ENCODE peak calls at places on chromosomes 16 and 17, in seven cellular contexts. G is fibroblast of lung, D is left ventricle myocardium inferior, Q is aorta, L is H9, X is psoas muscle, M is uterus. I is an unnamed sample.

GRCh38 chr17:79831367-79832210 is 7.7 kb downstream of the CBX4 start:
- DNase-seq in G (peak; percentile 60), D (peak; percentile 73), M (no peak), Q (peak; percentile 86), X (peak; percentile 78), L (peak; percentile 60), I (peak; percentile 71)

GRCh38 chr16:4618645-4619418 is 4.1 kb upstream of the UBALD1 start:
- DNase-seq in Q (no peak), L (no peak), M (no peak), X (no peak), G (no peak), D (no peak), I (no peak)

GRCh38 chr17:46837521-46837920 is 13.9 kb upstream of the WNT9B start:
- DNase-seq in D (no peak), Q (no peak), M (no peak), L (no peak), X (no peak), G (no peak), I (no peak)

GRCh38 chr16:87723224-87723619 is 42.6 kb downstream of the KLHDC4 start:
- DNase-seq in G (peak; percentile 88), X (peak; percentile 68), M (no peak), Q (no peak), D (peak; percentile 57), L (no peak), I (no peak)

GRCh38 chr16:30407794-30408534 is 558 bp downstream of the ZNF771 start:
- DNase-seq in D (no peak), M (no peak), Q (no peak), L (no peak), G (no peak), X (no peak), I (no peak)

GRCh38 chr17:49337900-49338299 is 24.1 kb downstream of the ZNF652 start:
- DNase-seq in G (no peak), M (peak; percentile 16), D (no peak), X (no peak), Q (no peak), L (no peak), I (no peak)

GRCh38 chr17:42017866-42018200 is 594 bp upstream of the DNAJC7 start:
- DNase-seq in X (no peak), M (no peak), L (peak; percentile 67), D (no peak), Q (no peak), G (no peak), I (no peak)

GRCh38 chr16:30658731-30659506 is 688 bp downstream of the FBRS start:
- DNase-seq in L (no peak), G (peak; percentile 98), X (peak; percentile 93), Q (peak; percentile 91), D (peak; percentile 76), M (peak; percentile 82), I (peak; percentile 93)

GRCh38 chr16:64654137-64654652 is 467.7 kb downstream of the CDH11 start:
- DNase-seq in D (no peak), M (no peak), G (peak; percentile 51), X (no peak), Q (no peak), L (no peak), I (no peak)

GRCh38 chr17:41325611-41326010 is 10.1 kb upstream of the KRTAP17-1 start:
- DNase-seq in D (no peak), Q (no peak), M (no peak), G (no peak), L (no peak), X (no peak), I (no peak)

GRCh38 chr16:85785927-85786326 is 13.4 kb downstream of the EMC8 start:
- DNase-seq in D (no peak), L (no peak), M (no peak), Q (no peak), G (peak; percentile 65), X (no peak), I (no peak)

GRCh38 chr17:81030726-81031570 is 4.0 kb upstream of the BAIAP2 start:
- DNase-seq in X (peak; percentile 52), Q (peak; percentile 77), L (no peak), M (no peak), G (no peak), D (no peak), I (no peak)

GRCh38 chr16:57802635-57803412 is 533 bp upstream of the KIFC3 start:
- DNase-seq in G (peak; percentile 31), L (peak; percentile 67), D (no peak), M (no peak), X (peak; percentile 51), Q (no peak), I (no peak)

DNA sequence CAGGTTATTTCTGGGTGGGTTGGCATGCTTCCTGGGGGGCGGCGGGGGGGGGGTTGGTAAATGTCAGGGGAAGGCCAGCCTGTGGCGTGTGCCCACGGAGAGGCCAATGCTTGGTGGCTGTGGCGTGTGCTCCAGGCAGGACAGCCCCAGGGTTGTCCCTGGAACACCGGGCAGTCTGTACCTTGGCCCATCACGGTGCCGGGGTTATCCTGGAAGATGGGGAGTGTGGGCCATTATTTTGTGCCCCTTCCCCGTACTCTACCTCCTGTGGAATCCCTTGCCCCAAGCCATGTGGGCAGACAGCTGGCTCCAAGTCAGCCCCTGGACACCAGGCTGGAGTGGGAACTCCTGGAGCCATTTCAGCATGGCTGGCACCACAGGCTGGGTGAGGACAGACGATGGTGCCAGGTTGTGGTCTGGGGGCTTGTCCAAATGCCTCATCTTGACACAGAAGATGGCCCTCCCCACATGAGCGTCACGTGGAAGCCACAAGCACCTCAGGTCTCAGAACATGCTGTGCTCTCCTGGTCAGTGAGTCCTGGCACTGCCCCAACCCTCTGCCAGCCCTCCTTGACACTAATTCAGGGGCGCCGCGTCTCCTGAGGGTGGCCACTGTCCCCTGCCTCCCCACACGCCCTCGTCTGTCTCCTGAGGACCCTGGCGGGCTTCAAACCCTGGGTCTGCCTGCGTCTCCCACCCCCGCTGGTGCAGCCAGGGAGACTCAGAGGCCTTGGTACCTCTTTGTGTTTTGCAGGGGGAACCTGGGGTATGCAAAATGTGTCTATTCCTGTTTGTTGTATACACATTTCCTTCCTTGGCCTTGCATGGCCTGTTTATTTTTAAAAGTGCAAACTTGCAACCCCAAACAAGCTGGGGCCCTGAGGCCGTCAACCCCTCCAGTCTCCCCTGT is 4.3 kb downstream of the SLC16A3 start:
- DNase-seq in G (no peak), M (no peak), X (peak; percentile 88), D (peak; percentile 13), Q (peak; percentile 79), L (no peak), I (peak; percentile 73)
- H3K4me1 ChIP-seq in G (peaks cover 31% of the 10 kb centered on the region), M (peaks cover 2% of the 10 kb centered on the region), X (peaks cover 71% of the 10 kb centered on the region), D (peaks cover 78% of the 10 kb centered on the region), Q (no peaks in the 10 kb centered on the region), L (no peaks in the 10 kb centered on the region), I (no peaks in the 10 kb centered on the region)

GRCh38 chr17:78166416-78166815 is 2.0 kb upstream of the SYNGR2 start:
- DNase-seq in X (no peak), Q (no peak), L (no peak), M (no peak), D (no peak), G (no peak), I (no peak)

GRCh38 chr17:78172284-78173024 is 4.1 kb downstream of the SYNGR2 start:
- DNase-seq in G (no peak), M (peak; percentile 32), Q (no peak), D (peak; percentile 56), X (peak; percentile 74), L (no peak), I (peak; percentile 63)

GRCh38 chr17:78173025-78173715 is 4.8 kb downstream of the SYNGR2 start:
- DNase-seq in D (no peak), X (no peak), L (no peak), Q (no peak), G (no peak), M (no peak), I (no peak)

GRCh38 chr17:78170692-78171590 is 2.6 kb downstream of the SYNGR2 start:
- DNase-seq in M (no peak), D (no peak), L (no peak), G (no peak), Q (no peak), X (no peak), I (no peak)

DNA sequence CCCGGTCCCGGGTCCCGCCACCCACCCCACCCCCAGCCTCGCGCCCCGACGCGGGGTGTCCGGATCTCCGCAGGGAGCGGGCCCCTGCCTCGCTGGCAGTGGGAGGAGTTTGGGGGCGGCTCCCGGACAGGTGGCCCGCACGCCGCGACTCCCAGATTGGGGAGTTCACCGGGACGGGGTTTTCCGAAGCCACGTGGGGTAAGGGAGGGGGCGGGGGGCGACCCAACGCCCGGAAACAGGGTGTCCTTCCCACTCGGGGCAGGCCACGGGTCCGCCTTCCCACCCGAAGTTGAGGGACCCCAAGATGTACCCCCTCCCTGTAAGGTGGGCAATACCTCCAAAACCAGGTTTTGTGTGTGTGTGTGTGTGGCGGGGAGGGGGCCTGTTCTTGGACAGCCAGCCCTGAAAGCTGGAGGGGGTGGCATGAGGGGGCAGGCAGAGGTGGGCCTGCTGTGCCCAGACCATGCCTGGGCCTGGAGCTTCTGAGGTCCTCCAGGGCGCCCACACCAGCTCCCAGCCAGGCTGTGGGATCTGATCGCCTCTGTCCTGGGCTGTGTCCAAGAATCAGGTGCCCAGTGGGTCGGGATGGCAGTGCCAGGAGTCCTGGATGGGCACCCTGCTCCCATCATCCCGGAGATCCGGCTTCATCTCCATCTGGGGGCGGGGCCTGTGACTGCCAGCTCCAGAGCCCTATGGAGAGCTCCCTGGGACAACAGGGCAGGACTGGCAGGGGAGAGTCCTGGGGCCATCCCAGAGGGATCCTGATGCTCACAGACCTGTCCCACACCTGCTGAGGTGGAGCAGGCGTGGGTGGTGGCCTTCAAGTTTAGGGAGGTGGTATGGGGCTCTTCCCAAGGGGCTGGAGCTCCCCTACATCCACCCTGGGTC is 769 bp downstream of the SYNGR2 start:
- DNase-seq in L (peak; percentile 88), D (peak; percentile 58), G (no peak), Q (peak; percentile 86), X (peak; percentile 75), M (peak; percentile 46), I (peak; percentile 61)
- H3K27ac ChIP-seq in L (no peak overlapping the region), D (peak overlapping the region; percentile 94), G (no peak overlapping the region), Q (peak overlapping the region; percentile 84), X (peak overlapping the region; percentile 93), M (peak overlapping the region; percentile 68), I (peak overlapping the region; percentile 92)

GRCh38 chr17:1899403-1900000 is 69.7 kb downstream of the RPA1 start:
- DNase-seq in X (no peak), G (no peak), M (no peak), L (no peak), D (no peak), Q (no peak), I (no peak)
- H3K4me1 ChIP-seq in X (peaks cover 6% of the 10 kb centered on the region), G (no peaks in the 10 kb centered on the region), M (no peaks in the 10 kb centered on the region), L (no peaks in the 10 kb centered on the region), D (peaks cover 4% of the 10 kb centered on the region), Q (no peaks in the 10 kb centered on the region), I (no peaks in the 10 kb centered on the region)

DNA sequence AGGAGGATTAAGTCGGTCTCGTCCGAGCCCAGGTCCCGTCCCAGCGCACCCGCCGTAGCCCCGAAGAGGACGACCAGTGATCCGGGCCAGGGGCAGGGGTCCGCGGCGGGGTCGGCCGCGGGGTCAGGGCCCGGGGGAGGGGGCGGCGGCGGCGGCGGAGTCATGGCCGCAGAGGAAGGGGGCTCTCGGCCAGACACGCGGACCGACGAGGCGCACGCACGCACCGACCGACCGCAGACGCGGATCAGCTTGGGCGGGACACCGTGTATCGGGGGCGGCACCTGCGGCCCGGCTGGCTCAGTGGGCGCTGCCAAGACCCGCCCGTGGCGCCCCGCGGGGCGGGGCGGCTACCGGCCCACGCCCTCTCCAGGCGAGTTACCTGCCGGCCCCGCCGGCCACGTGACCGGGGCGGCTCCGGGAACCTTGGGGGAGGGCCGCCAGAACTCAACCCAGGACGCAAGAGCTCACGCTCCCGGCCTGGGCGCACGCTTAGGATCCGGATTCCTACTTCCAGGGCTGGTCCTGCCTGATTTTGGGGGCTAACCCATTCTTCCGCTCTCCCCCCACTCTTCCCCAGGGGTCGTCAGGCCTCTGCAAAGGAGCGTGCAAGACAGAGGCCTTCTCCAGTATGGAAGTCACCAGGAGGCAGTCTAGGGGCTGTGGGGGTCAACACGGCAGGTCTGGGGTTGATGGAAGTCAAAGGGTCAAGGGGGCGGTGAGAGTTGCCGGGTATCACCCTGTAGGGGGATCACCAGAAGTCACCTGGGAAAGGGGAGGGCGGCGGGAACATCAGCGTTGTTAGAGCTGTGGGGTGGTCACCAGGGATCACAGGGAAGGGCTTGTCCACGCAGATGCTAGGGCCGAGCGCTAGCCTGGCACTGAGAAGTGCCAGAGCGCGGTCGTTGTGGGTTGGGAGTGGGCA is at the start of gene ESRP2:
- DNase-seq in L (peak; percentile 89), M (peak; percentile 43), Q (no peak), G (no peak), D (no peak), X (peak; percentile 65), I (peak; percentile 73)
- H3K27ac ChIP-seq in L (no peak within 1 kb of the TSS), M (peak within 1 kb of the TSS; percentile 64), Q (no peak within 1 kb of the TSS), G (peak within 1 kb of the TSS; percentile 67), D (peak within 1 kb of the TSS; percentile 91), X (peak within 1 kb of the TSS; percentile 90), I (peak within 1 kb of the TSS; percentile 86)